ENCODE peak calls at places on chromosomes 7 and 10, in nine cellular contexts. S is astrocyte of the hippocampus; M is amniotic epithelial cell; J is kidney tubule cell; P is endothelial cell; H is activated CD8-positive, alpha-beta memory T cell treated with anti-CD3 and anti-CD28 coated beads, Interleukin-2, amount 50 U/mL, for 48 hours; D is lung microvascular endothelial cell; T is EH; L is heart left ventricle. A is an unnamed sample.

GRCh38 chr10:20405050-20405449 is 492.1 kb downstream of the NEBL start:
- DNase-seq in S (no peak), M (no peak), J (no peak), P (no peak), H (no peak), D (no peak), T (no peak), L (no peak), A (no peak)

GRCh38 chr10:102832987-102833386 is 4.2 kb downstream of the CYP17A1 start:
- DNase-seq in S (no peak), M (no peak), J (peak; percentile 20), P (no peak), H (no peak), D (no peak), T (peak; percentile 75), L (peak; percentile 1), A (no peak)

GRCh38 chr10:52030051-52030867 is 283.8 kb upstream of the DKK1 start:
- DNase-seq in S (no peak), M (peak; percentile 14), J (peak; percentile 22), P (no peak), H (no peak), D (peak; percentile 17), T (no peak), L (no peak), A (no peak)

GRCh38 chr10:44780461-44780860 is 130.7 kb upstream of the TMEM72 start:
- DNase-seq in S (peak; percentile 36), M (no peak), J (no peak), P (no peak), H (no peak), D (no peak), T (peak; percentile 44), L (no peak), A (no peak)

GRCh38 chr7:16604054-16604453 is 41.5 kb downstream of the ANKMY2 start:
- DNase-seq in S (no peak), M (peak; percentile 41), J (no peak), P (no peak), H (no peak), D (peak; percentile 37), T (peak; percentile 42), L (no peak), A (no peak)

GRCh38 chr10:129872001-129872400 is 92.1 kb downstream of the EBF3 start:
- DNase-seq in S (no peak), M (no peak), J (no peak), P (no peak), H (no peak), D (no peak), T (no peak), L (no peak), A (no peak)

GRCh38 chr10:26480909-26481703 is 43.0 kb downstream of the APBB1IP start:
- DNase-seq in S (no peak), M (no peak), J (no peak), P (no peak), H (no peak), D (no peak), T (no peak), L (peak; percentile 32), A (no peak)

GRCh38 chr10:113022265-113022664 is 72.2 kb downstream of the TCF7L2 start:
- DNase-seq in S (no peak), M (no peak), J (no peak), P (no peak), H (no peak), D (peak; percentile 11), T (no peak), L (no peak), A (no peak)

GRCh38 chr7:100247152-100247757 is 27.5 kb downstream of the PVRIG start:
- DNase-seq in S (peak; percentile 84), M (peak; percentile 61), J (peak; percentile 77), P (peak; percentile 27), H (no peak), D (no peak), T (peak; percentile 76), L (no peak), A (no peak)

GRCh38 chr10:79390551-79391229 is 43.4 kb downstream of the PPIF start:
- DNase-seq in S (no peak), M (no peak), J (no peak), P (no peak), H (peak; percentile 53), D (no peak), T (no peak), L (no peak), A (no peak)

GRCh38 chr7:45217358-45217757 is 59.8 kb downstream of the RAMP3 start:
- DNase-seq in S (peak; percentile 12), M (no peak), J (no peak), P (no peak), H (no peak), D (peak; percentile 44), T (peak; percentile 8), L (no peak), A (no peak)